ENCODE peak calls at places on chromosomes 13 and 19, in four cellular contexts. J is ovary; N is progenitor cell of endocrine pancreas; Q is activated naive CD4-positive, alpha-beta T cell treated with anti-CD3 and anti-CD28 coated beads, Interleukin-2, amount 10 ng/mL, durations not matched to agents 7 days and 5 days. R is an unnamed sample.
A peak's percentile ranks its signal among the peaks of the same experiment; 100 is the strongest.

GRCh38 chr19:6064016-6064702 is 46.1 kb downstream of the RFX2 start:
- DNase-seq in N (no peak), J (no peak), Q (no peak), R (peak; percentile 33)

GRCh38 chr19:10603084-10603872 is 16.2 kb upstream of the AP1M2 start:
- DNase-seq in J (peak; percentile 37), N (no peak), Q (peak; percentile 93), R (peak; percentile 65)

GRCh38 chr13:94813920-94814500 is 101.7 kb upstream of the SOX21 start:
- DNase-seq in Q (no peak), J (no peak), N (no peak), R (no peak)

GRCh38 chr13:32737111-32737571 is 150.9 kb downstream of the PDS5B start:
- DNase-seq in Q (no peak), N (no peak), J (no peak), R (no peak)

GRCh38 chr13:44759723-44760360 is 183.7 kb upstream of the TSC22D1 start:
- DNase-seq in Q (no peak), N (no peak), J (no peak), R (no peak)

GRCh38 chr19:1360818-1361461 is 22.8 kb upstream of the NDUFS7 start:
- DNase-seq in N (no peak), J (peak; percentile 92), Q (no peak), R (peak; percentile 80)

GRCh38 chr19:35236638-35237400 is 8.3 kb upstream of the FAM187B start:
- DNase-seq in J (no peak), Q (peak; percentile 50), N (no peak), R (peak; percentile 41)

GRCh38 chr13:61413572-61413971 is 2.1 kb downstream of the PCDH20 start:
- DNase-seq in N (peak; percentile 14), Q (no peak), J (no peak), R (no peak)